ENCODE peak calls at places on chromosome 21, in four cellular contexts. One of them, this sample, is unnamed.

GRCh38 chr21:16020878-16021277 is 291.1 kb downstream of the USP25 start:
- DNase-seq in neural crest cell: no peak
- DNase-seq in WTC11: no peak
- DNase-seq in tibial nerve: no peak
- DNase-seq in this sample: no peak

GRCh38 chr21:42560517-42561179 is 47.0 kb downstream of the SLC37A1 start:
- DNase-seq in WTC11: peak
- DNase-seq in tibial nerve: no peak
- DNase-seq in neural crest cell: no peak
- DNase-seq in this sample: no peak

GRCh38 chr21:28781602-28782274 is 210.9 kb downstream of the LTN1 start:
- DNase-seq in tibial nerve: no peak
- DNase-seq in neural crest cell: no peak
- DNase-seq in WTC11: no peak
- DNase-seq in this sample: no peak

GRCh38 chr21:42315296-42315891 is at the start of gene TFF3:
- DNase-seq in neural crest cell: no peak
- DNase-seq in WTC11: no peak
- DNase-seq in tibial nerve: no peak
- DNase-seq in this sample: no peak

GRCh38 chr21:31781737-31782136 is 49.8 kb upstream of the SCAF4 start:
- DNase-seq in WTC11: no peak
- DNase-seq in neural crest cell: no peak
- DNase-seq in tibial nerve: no peak
- DNase-seq in this sample: no peak

GRCh38 chr21:32483293-32483595 is 70.7 kb downstream of the EVA1C start:
- DNase-seq in neural crest cell: no peak
- DNase-seq in tibial nerve: no peak
- DNase-seq in WTC11: no peak
- DNase-seq in this sample: no peak

GRCh38 chr21:22892041-22892440 is 1893.8 kb downstream of the NCAM2 start:
- DNase-seq in neural crest cell: no peak
- DNase-seq in WTC11: no peak
- DNase-seq in tibial nerve: no peak
- DNase-seq in this sample: no peak

GRCh38 chr21:17775431-17776126 is 43.6 kb downstream of the C21orf91 start:
- DNase-seq in WTC11: no peak
- DNase-seq in neural crest cell: no peak
- DNase-seq in tibial nerve: no peak
- DNase-seq in this sample: no peak

GRCh38 chr21:35922618-35923017 is 137.7 kb downstream of the SETD4 start:
- DNase-seq in neural crest cell: no peak
- DNase-seq in tibial nerve: no peak
- DNase-seq in WTC11: no peak
- DNase-seq in this sample: no peak

GRCh38 chr21:17793675-17794123 is 25.5 kb downstream of the C21orf91 start:
- DNase-seq in tibial nerve: no peak
- DNase-seq in neural crest cell: no peak
- DNase-seq in WTC11: no peak
- DNase-seq in this sample: no peak

GRCh38 chr21:43190544-43191340 is 21.9 kb downstream of the CRYAA start:
- DNase-seq in WTC11: peak
- DNase-seq in tibial nerve: peak
- DNase-seq in neural crest cell: no peak
- DNase-seq in this sample: no peak

GRCh38 chr21:43767980-43768867 is 7.9 kb downstream of the CSTB start:
- DNase-seq in neural crest cell: no peak
- DNase-seq in WTC11: peak
- DNase-seq in tibial nerve: peak
- DNase-seq in this sample: no peak

GRCh38 chr21:43333301-43334062 is 93.4 kb downstream of the SIK1 start:
- DNase-seq in WTC11: peak
- DNase-seq in tibial nerve: no peak
- DNase-seq in neural crest cell: no peak
- DNase-seq in this sample: no peak

GRCh38 chr21:32412162-32412997 is at the start of gene EVA1C:
- DNase-seq in WTC11: peak
- DNase-seq in tibial nerve: peak
- DNase-seq in neural crest cell: no peak
- DNase-seq in this sample: no peak

GRCh38 chr21:14900611-14901010 is 164.2 kb downstream of the NRIP1 start:
- DNase-seq in WTC11: no peak
- DNase-seq in tibial nerve: no peak
- DNase-seq in neural crest cell: no peak
- DNase-seq in this sample: no peak

GRCh38 chr21:15455819-15456462 is 273.8 kb upstream of the USP25 start:
- DNase-seq in neural crest cell: no peak
- DNase-seq in tibial nerve: no peak
- DNase-seq in WTC11: no peak
- DNase-seq in this sample: no peak

GRCh38 chr21:17819878-17820232 is 699 bp upstream of the C21orf91 start:
- DNase-seq in neural crest cell: no peak
- DNase-seq in tibial nerve: peak
- DNase-seq in WTC11: no peak
- DNase-seq in this sample: peak

GRCh38 chr21:42609806-42610205 is 43.6 kb upstream of the PDE9A start:
- DNase-seq in tibial nerve: no peak
- DNase-seq in neural crest cell: no peak
- DNase-seq in WTC11: no peak
- DNase-seq in this sample: peak

GRCh38 chr21:31397939-31398338 is 53.9 kb upstream of the TIAM1 start:
- DNase-seq in neural crest cell: peak
- DNase-seq in WTC11: no peak
- DNase-seq in tibial nerve: no peak
- DNase-seq in this sample: no peak

GRCh38 chr21:38930838-38931237 is 125.1 kb downstream of the ETS2 start:
- DNase-seq in WTC11: no peak
- DNase-seq in tibial nerve: no peak
- DNase-seq in neural crest cell: no peak
- DNase-seq in this sample: no peak

GRCh38 chr21:38805282-38806152 is at the start of gene ETS2:
- DNase-seq in WTC11: peak
- DNase-seq in neural crest cell: peak
- DNase-seq in tibial nerve: peak
- DNase-seq in this sample: peak

DNA sequence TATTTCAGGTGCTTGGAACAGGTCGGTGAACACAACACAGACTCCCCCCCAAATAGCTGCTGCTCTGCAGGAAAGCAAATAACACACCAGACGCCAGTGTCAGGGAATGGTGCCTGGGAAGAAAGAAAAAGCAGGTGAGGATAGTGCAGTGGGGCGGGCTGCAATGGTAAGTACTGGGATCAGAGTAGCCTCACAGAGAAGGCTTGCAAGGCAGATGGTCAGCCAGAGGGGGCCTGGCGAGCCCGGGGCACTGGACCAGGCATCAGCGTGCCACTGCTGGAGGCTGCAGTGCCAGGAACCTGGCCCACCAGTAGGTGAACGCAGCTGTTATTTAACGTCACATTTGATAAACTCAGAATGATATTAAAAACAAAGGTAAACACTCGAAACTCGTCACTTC is 60.0 kb downstream of the POFUT2 start:
- DNase-seq in tibial nerve: no peak
- DNase-seq in WTC11: no peak
- DNase-seq in neural crest cell: no peak
- DNase-seq in this sample: no peak
- TF ChIP-seq CTCF in tibial nerve: no peak
- TF ChIP-seq CTCF in WTC11: no peak
- TF ChIP-seq CTCF in neural crest cell: no peak
- TF ChIP-seq CTCF in this sample: no peak

GRCh38 chr21:41048636-41049035 is 119.3 kb upstream of the BACE2 start:
- DNase-seq in neural crest cell: no peak
- DNase-seq in tibial nerve: no peak
- DNase-seq in WTC11: no peak
- DNase-seq in this sample: no peak

GRCh38 chr21:41045534-41046268 is 122.3 kb upstream of the BACE2 start:
- DNase-seq in neural crest cell: peak
- DNase-seq in tibial nerve: no peak
- DNase-seq in WTC11: peak
- DNase-seq in this sample: no peak

GRCh38 chr21:41048141-41048540 is 119.8 kb upstream of the BACE2 start:
- DNase-seq in WTC11: no peak
- DNase-seq in tibial nerve: no peak
- DNase-seq in neural crest cell: no peak
- DNase-seq in this sample: no peak

DNA sequence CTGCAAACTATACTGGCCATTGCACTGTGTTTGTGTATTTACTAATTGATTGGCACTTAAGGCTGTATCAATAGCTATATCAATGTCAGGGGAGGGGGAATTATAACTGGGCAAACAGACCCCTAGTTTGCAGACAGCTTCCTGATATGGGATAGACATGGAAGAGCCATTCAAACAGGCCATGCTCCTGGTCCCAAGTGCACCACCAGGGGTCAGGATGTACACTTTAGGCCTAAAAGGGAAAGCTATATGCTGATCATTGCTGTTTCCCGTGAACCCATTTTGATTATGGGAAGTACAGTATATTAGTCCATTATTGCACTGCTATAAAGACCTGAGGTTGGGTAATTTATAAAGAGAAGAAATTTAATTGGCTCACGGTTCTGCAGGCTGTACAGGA is 125.0 kb upstream of the BACE2 start:
- DNase-seq in WTC11: no peak
- DNase-seq in neural crest cell: no peak
- DNase-seq in tibial nerve: no peak
- DNase-seq in this sample: no peak
- TF ChIP-seq CTCF in WTC11: no peak
- TF ChIP-seq CTCF in neural crest cell: peak
- TF ChIP-seq CTCF in tibial nerve: no peak
- TF ChIP-seq CTCF in this sample: no peak

GRCh38 chr21:46661211-46661625 is 25.7 kb downstream of the PRMT2 start:
- DNase-seq in WTC11: peak
- DNase-seq in tibial nerve: peak
- DNase-seq in neural crest cell: peak
- DNase-seq in this sample: peak
- TF ChIP-seq CTCF in WTC11: peak
- TF ChIP-seq CTCF in tibial nerve: peak
- TF ChIP-seq CTCF in neural crest cell: peak
- TF ChIP-seq CTCF in this sample: peak

DNA sequence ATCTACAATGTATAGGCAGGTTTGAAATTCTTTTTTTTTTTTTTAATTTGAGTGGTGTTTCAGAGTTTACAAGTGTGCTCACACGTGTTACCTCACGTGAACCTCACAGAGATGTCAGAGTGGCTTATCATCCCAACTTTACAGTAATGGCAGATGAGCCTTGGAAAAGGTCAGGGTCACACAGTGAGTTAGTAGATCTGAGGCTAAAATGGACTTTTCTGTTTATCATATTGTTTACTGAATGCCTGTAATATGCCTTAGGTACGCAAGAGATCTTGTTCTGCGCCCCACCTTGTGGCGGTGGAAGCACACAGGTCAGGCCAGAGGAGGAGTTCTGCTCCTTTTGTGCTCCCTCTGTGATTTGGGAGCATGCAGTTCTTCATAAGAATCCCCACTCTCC is 80.0 kb downstream of the DYRK1A start:
- DNase-seq in WTC11: no peak
- DNase-seq in tibial nerve: no peak
- DNase-seq in neural crest cell: no peak
- DNase-seq in this sample: no peak
- TF ChIP-seq CTCF in WTC11: no peak
- TF ChIP-seq CTCF in tibial nerve: no peak
- TF ChIP-seq CTCF in neural crest cell: no peak
- TF ChIP-seq CTCF in this sample: peak

DNA sequence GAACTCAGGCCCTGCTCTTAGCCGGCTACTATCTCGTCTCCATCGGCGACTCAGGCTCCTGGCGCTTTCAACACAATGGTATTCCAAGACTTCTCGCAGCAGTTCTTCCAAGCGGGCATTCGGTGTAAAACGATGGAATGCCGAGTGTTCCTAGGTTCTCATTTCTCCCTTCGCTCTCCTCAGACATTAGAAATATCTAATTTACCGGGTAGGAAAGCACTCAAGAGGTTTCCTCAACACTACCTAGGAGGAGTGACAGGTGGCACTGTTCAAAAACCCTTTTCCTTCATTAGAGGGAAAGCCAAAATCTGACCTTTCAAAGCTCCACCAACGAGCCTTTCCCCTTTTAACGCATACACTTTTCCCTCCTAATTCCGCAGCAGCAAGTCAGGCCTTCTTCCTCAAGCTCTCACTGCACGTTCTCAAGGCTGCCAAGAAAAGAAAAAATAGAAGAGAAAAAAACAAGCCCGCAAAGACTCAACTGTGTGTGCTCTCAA is 601 bp downstream of the UBE2G2 start:
- DNase-seq in tibial nerve: no peak
- DNase-seq in WTC11: no peak
- DNase-seq in neural crest cell: no peak
- DNase-seq in this sample: peak
- TF ChIP-seq CTCF in tibial nerve: no peak
- TF ChIP-seq CTCF in WTC11: peak
- TF ChIP-seq CTCF in neural crest cell: peak
- TF ChIP-seq CTCF in this sample: peak

GRCh38 chr21:26843912-26844257 is 1.3 kb downstream of the ADAMTS1 start:
- DNase-seq in neural crest cell: no peak
- DNase-seq in tibial nerve: no peak
- DNase-seq in WTC11: no peak
- DNase-seq in this sample: no peak
- TF ChIP-seq CTCF in neural crest cell: no peak
- TF ChIP-seq CTCF in tibial nerve: no peak
- TF ChIP-seq CTCF in WTC11: no peak
- TF ChIP-seq CTCF in this sample: no peak

GRCh38 chr21:25561668-25562641 is 45.3 kb downstream of the MRPL39 start:
- DNase-seq in tibial nerve: no peak
- DNase-seq in neural crest cell: peak
- DNase-seq in WTC11: peak
- DNase-seq in this sample: peak
- TF ChIP-seq CTCF in tibial nerve: peak
- TF ChIP-seq CTCF in neural crest cell: peak
- TF ChIP-seq CTCF in WTC11: no peak
- TF ChIP-seq CTCF in this sample: peak

GRCh38 chr21:30269803-30270530 is 12.8 kb downstream of the KRTAP24-1 start:
- DNase-seq in neural crest cell: no peak
- DNase-seq in tibial nerve: no peak
- DNase-seq in WTC11: no peak
- DNase-seq in this sample: no peak

DNA sequence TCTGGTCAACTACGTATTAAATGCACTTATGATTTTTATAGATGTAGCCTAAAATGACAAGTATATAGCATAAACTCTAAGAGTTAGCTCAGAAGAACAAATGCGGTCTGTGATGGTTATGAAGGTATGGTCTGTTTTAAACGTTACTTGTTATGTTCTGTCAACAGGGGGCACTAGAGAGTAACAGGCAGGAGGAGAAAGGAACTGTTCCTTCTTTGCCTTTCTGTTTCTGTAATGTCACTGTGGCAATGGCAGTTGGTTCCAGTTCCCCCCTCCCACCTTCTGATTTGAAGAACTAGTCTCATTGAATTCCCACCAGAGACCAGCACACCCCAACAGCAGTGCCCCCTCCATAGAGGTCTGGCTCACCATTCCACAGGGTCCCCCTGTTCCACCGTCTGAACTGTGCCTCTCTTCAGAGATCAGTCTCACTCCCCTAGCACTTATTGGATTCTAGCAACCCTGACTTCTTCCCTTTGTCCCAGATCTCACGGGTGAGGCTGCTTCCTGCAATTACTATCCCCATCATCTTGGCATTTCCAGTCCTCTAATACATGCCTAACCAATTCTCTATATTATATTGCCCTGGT is 14.0 kb downstream of the KRTAP24-1 start:
- DNase-seq in tibial nerve: no peak
- DNase-seq in WTC11: no peak
- DNase-seq in neural crest cell: no peak
- DNase-seq in this sample: no peak
- TF ChIP-seq CTCF in tibial nerve: no peak
- TF ChIP-seq CTCF in WTC11: peak
- TF ChIP-seq CTCF in neural crest cell: peak
- TF ChIP-seq CTCF in this sample: no peak

GRCh38 chr21:45322960-45323461 is 35.3 kb upstream of the POFUT2 start:
- DNase-seq in neural crest cell: no peak
- DNase-seq in tibial nerve: no peak
- DNase-seq in WTC11: peak
- DNase-seq in this sample: no peak
- TF ChIP-seq CTCF in neural crest cell: no peak
- TF ChIP-seq CTCF in tibial nerve: no peak
- TF ChIP-seq CTCF in WTC11: no peak
- TF ChIP-seq CTCF in this sample: no peak

This sample was measured in GM13977.